ENCODE peak calls at places on chromosome 4, in four cellular contexts. One of them, this sample, is unnamed.

GRCh38 chr4:48813984-48814383 is 16.9 kb upstream of the OCIAD1 start:
- DNase-seq in HepG2: no peak
- DNase-seq in K562: no peak
- DNase-seq in GM12878: no peak
- DNase-seq in this sample: no peak

GRCh38 chr4:137531951-137532868 is at the start of gene PCDH18:
- DNase-seq in GM12878: peak
- DNase-seq in K562: no peak
- DNase-seq in HepG2: no peak
- DNase-seq in this sample: peak

GRCh38 chr4:25830545-25830944 is 32.2 kb downstream of the SEL1L3 start:
- DNase-seq in HepG2: no peak
- DNase-seq in K562: no peak
- DNase-seq in GM12878: no peak
- DNase-seq in this sample: no peak

GRCh38 chr4:154741877-154742851 is 1.6 kb upstream of the LRAT start:
- DNase-seq in HepG2: no peak
- DNase-seq in K562: no peak
- DNase-seq in GM12878: no peak
- DNase-seq in this sample: peak

GRCh38 chr4:155819066-155819465 is 47.0 kb downstream of the ASIC5 start:
- DNase-seq in HepG2: no peak
- DNase-seq in GM12878: no peak
- DNase-seq in K562: no peak
- DNase-seq in this sample: no peak

GRCh38 chr4:158856852-158857251 is 88.0 kb downstream of the FNIP2 start:
- DNase-seq in HepG2: peak
- DNase-seq in GM12878: no peak
- DNase-seq in K562: no peak
- DNase-seq in this sample: no peak

GRCh38 chr4:37976991-37977470 is 16.8 kb downstream of the PTTG2 start:
- DNase-seq in HepG2: peak
- DNase-seq in GM12878: no peak
- DNase-seq in K562: peak
- DNase-seq in this sample: peak

GRCh38 chr4:74674750-74675149 is 119.6 kb downstream of the BTC start:
- DNase-seq in HepG2: no peak
- DNase-seq in GM12878: no peak
- DNase-seq in K562: no peak
- DNase-seq in this sample: no peak

GRCh38 chr4:188092824-188093223 is 16.6 kb downstream of the TRIML2 start:
- DNase-seq in GM12878: no peak
- DNase-seq in HepG2: no peak
- DNase-seq in K562: no peak
- DNase-seq in this sample: no peak

GRCh38 chr4:157992038-157992706 is 180.7 kb downstream of the GASK1B start:
- DNase-seq in HepG2: peak
- DNase-seq in K562: peak
- DNase-seq in GM12878: no peak
- DNase-seq in this sample: no peak

GRCh38 chr4:752196-752861 is 46.7 kb downstream of the PCGF3 start:
- DNase-seq in GM12878: no peak
- DNase-seq in K562: no peak
- DNase-seq in HepG2: no peak
- DNase-seq in this sample: no peak

GRCh38 chr4:101346562-101347266 is 612 bp downstream of the PPP3CA start:
- DNase-seq in HepG2: peak
- DNase-seq in GM12878: no peak
- DNase-seq in K562: peak
- DNase-seq in this sample: peak

GRCh38 chr4:166458756-166459155 is 585.7 kb downstream of the TLL1 start:
- DNase-seq in GM12878: no peak
- DNase-seq in K562: no peak
- DNase-seq in HepG2: no peak
- DNase-seq in this sample: no peak

GRCh38 chr4:41124916-41125548 is 89.3 kb downstream of the APBB2 start:
- DNase-seq in HepG2: peak
- DNase-seq in GM12878: no peak
- DNase-seq in K562: no peak
- DNase-seq in this sample: no peak

GRCh38 chr4:168475745-168476144 is 4.5 kb downstream of the DDX60L start:
- DNase-seq in GM12878: no peak
- DNase-seq in K562: no peak
- DNase-seq in HepG2: no peak
- DNase-seq in this sample: peak

GRCh38 chr4:34309356-34309900 is 1934.9 kb downstream of the ARAP2 start:
- DNase-seq in K562: no peak
- DNase-seq in HepG2: no peak
- DNase-seq in GM12878: no peak
- DNase-seq in this sample: no peak

GRCh38 chr4:152936446-152937279 is 540 bp downstream of the FHDC1 start:
- DNase-seq in K562: peak
- DNase-seq in GM12878: no peak
- DNase-seq in HepG2: no peak
- DNase-seq in this sample: peak

GRCh38 chr4:117429061-117429460 is 343.7 kb upstream of the TRAM1L1 start:
- DNase-seq in HepG2: no peak
- DNase-seq in K562: no peak
- DNase-seq in GM12878: no peak
- DNase-seq in this sample: peak

GRCh38 chr4:81214518-81215218 is 354 bp downstream of the PRKG2 start:
- DNase-seq in GM12878: no peak
- DNase-seq in HepG2: no peak
- DNase-seq in K562: no peak
- DNase-seq in this sample: peak

GRCh38 chr4:18935956-18936355 is 914.4 kb upstream of the LCORL start:
- DNase-seq in HepG2: no peak
- DNase-seq in K562: no peak
- DNase-seq in GM12878: no peak
- DNase-seq in this sample: peak

GRCh38 chr4:154998284-154998683 is 210.2 kb upstream of the NPY2R start:
- DNase-seq in GM12878: no peak
- DNase-seq in K562: no peak
- DNase-seq in HepG2: no peak
- DNase-seq in this sample: no peak

GRCh38 chr4:176540814-176541213 is 221.0 kb downstream of the SPCS3 start:
- DNase-seq in K562: no peak
- DNase-seq in HepG2: no peak
- DNase-seq in GM12878: no peak
- DNase-seq in this sample: no peak

GRCh38 chr4:30610361-30610760 is 109.8 kb upstream of the PCDH7 start:
- DNase-seq in GM12878: no peak
- DNase-seq in HepG2: no peak
- DNase-seq in K562: no peak
- DNase-seq in this sample: no peak

GRCh38 chr4:169098054-169098896 is 88.2 kb upstream of the CBR4 start:
- DNase-seq in GM12878: peak
- DNase-seq in K562: no peak
- DNase-seq in HepG2: no peak
- DNase-seq in this sample: no peak

GRCh38 chr4:10983274-10983673 is 298.7 kb upstream of the CLNK start:
- DNase-seq in K562: no peak
- DNase-seq in HepG2: no peak
- DNase-seq in GM12878: no peak
- DNase-seq in this sample: no peak

GRCh38 chr4:53786632-53787031 is 195.3 kb upstream of the LNX1 start:
- DNase-seq in HepG2: no peak
- DNase-seq in GM12878: no peak
- DNase-seq in K562: no peak
- DNase-seq in this sample: no peak

GRCh38 chr4:128393111-128393704 is 105.6 kb upstream of the PGRMC2 start:
- DNase-seq in GM12878: no peak
- DNase-seq in HepG2: no peak
- DNase-seq in K562: no peak
- DNase-seq in this sample: no peak

GRCh38 chr4:92969650-92970370 is 666.0 kb downstream of the GRID2 start:
- DNase-seq in HepG2: peak
- DNase-seq in GM12878: no peak
- DNase-seq in K562: no peak
- DNase-seq in this sample: no peak

GRCh38 chr4:76545161-76545884 is 110.3 kb downstream of the SHROOM3 start:
- DNase-seq in GM12878: no peak
- DNase-seq in HepG2: no peak
- DNase-seq in K562: no peak
- DNase-seq in this sample: no peak

GRCh38 chr4:76449824-76450223 is 14.8 kb downstream of the SHROOM3 start:
- DNase-seq in K562: no peak
- DNase-seq in HepG2: no peak
- DNase-seq in GM12878: no peak
- DNase-seq in this sample: no peak

GRCh38 chr4:25878676-25879075 is 15.9 kb upstream of the SEL1L3 start:
- DNase-seq in GM12878: no peak
- DNase-seq in K562: no peak
- DNase-seq in HepG2: no peak
- DNase-seq in this sample: no peak

GRCh38 chr4:75254745-75255144 is 259.5 kb downstream of the RCHY1 start:
- DNase-seq in GM12878: no peak
- DNase-seq in HepG2: no peak
- DNase-seq in K562: no peak
- DNase-seq in this sample: no peak

DNA sequence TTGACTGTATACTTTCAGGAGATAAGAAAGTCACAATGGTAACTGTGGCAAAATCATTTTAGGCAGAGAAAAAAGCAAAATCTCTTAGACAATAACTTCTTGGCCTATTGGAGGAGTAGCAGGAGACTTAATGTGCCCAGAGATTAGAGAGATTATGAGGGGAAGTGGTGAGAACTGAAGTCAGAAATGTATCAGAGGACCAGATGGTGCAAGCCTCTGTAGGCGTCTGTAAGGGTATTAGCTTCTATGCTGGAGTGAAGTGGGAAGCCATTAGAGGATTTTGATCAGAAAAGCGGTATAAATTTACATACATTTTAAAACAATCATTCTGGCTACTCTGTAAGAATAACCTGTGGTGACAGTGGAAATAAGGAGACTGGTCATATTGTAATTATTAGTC is 236.7 kb downstream of the FAT4 start:
- DNase-seq in K562: no peak
- DNase-seq in GM12878: no peak
- DNase-seq in HepG2: no peak
- DNase-seq in this sample: no peak
- TF ChIP-seq ETV6 in K562: no peak
- TF ChIP-seq ETV6 in GM12878: no peak
- TF ChIP-seq ETV6 in HepG2: no peak
- TF ChIP-seq ETV6 in this sample: no peak

DNA sequence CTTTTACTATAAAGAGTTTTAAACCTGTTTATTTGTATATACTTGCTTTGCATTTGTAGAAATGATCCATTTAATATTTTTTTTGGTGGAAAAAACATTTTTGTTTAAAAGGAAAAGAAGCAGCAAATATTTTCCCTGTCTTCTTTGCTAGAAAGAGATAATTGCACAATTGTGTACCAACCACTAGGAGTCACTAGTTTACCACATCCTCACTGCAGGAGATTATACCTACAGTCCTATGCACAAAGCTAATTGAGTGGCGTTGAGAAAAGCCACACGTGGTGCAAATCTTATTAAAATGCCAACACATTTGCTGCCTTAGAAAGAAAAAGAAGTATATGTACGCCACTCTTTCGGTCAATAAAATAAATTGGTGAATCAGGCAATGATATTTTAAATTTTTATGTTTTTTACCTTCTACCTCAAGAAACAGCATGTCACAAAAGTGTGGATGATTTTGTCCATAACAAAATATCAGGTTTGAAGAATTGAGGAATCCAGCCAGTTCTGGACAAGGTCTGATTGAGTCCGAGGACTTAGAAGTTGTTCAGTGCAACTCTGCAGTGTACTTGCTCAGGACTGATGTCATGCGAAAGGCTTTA is 102.9 kb downstream of the GRXCR1 start:
- DNase-seq in GM12878: no peak
- DNase-seq in HepG2: peak
- DNase-seq in K562: peak
- DNase-seq in this sample: no peak
- TF ChIP-seq NR2C2 in GM12878: no peak
- TF ChIP-seq NR2C2 in HepG2: no peak
- TF ChIP-seq NR2C2 in K562: no peak
- TF ChIP-seq NR2C2 in this sample: no peak

GRCh38 chr4:129821073-129821472 is 725.1 kb downstream of the C4orf33 start:
- DNase-seq in HepG2: no peak
- DNase-seq in K562: no peak
- DNase-seq in GM12878: no peak
- DNase-seq in this sample: no peak

GRCh38 chr4:129821963-129822362 is 726.0 kb downstream of the C4orf33 start:
- DNase-seq in K562: no peak
- DNase-seq in GM12878: no peak
- DNase-seq in HepG2: no peak
- DNase-seq in this sample: no peak

GRCh38 chr4:129822708-129823504 is 727.0 kb downstream of the C4orf33 start:
- DNase-seq in HepG2: no peak
- DNase-seq in GM12878: no peak
- DNase-seq in K562: no peak
- DNase-seq in this sample: no peak
- TF ChIP-seq ETV6 in HepG2: no peak
- TF ChIP-seq ETV6 in GM12878: no peak
- TF ChIP-seq ETV6 in K562: no peak
- TF ChIP-seq ETV6 in this sample: no peak

GRCh38 chr4:69830529-69831269 is 29.2 kb downstream of the SULT1E1 start:
- DNase-seq in HepG2: peak
- DNase-seq in GM12878: no peak
- DNase-seq in K562: no peak
- DNase-seq in this sample: no peak
- TF ChIP-seq NR2C2 in HepG2: no peak
- TF ChIP-seq NR2C2 in GM12878: no peak
- TF ChIP-seq NR2C2 in K562: no peak
- TF ChIP-seq NR2C2 in this sample: no peak

DNA sequence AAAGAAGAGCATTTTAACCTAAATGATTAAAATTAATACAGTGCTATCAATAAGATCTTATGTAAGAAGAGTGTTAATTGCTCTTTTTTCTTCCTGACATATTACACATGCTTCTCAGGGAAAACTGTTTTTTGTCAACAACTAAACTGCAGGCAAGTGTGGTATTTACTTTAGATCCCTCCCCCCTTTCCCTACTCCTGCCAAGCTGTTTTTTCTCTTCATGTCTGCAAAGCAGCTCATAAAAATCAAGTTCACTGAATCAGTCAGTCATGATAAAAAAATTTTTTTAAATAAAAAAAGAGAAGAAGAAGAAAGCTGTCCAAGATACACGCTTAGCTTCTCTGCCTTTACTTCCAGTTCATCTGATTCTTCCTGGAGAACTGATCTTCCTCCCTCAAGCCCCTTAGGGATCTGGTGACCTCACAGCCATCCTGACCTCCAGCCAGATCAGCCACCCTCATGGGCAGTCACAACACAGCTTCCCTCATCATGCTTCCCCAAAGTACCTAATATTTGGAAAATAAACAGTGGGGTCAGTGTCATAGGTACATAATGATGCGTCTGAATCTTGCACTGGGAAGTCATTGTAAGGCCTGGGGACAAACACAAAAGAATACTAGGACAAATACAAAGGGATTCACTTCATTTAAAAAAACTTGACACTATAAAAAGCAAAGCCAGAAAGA is 87.0 kb downstream of the ZNF827 start:
- DNase-seq in K562: no peak
- DNase-seq in GM12878: no peak
- DNase-seq in HepG2: no peak
- DNase-seq in this sample: no peak
- TF ChIP-seq ETV6 in K562: no peak
- TF ChIP-seq ETV6 in GM12878: no peak
- TF ChIP-seq ETV6 in HepG2: no peak
- TF ChIP-seq ETV6 in this sample: no peak